ENCODE peak calls at places on chromosomes 2 and 18, in seven cellular contexts. P is A549, T is breast epithelium, W is K562, J is endothelial cell of umbilical vein, S is cardiac muscle cell, G is astrocyte. L is an unnamed sample.

GRCh38 chr18:13261658-13262357 is 43.2 kb downstream of the LDLRAD4 start:
- DNase-seq in P (no peak), T (no peak), W (no peak), J (no peak), S (no peak), G (no peak), L (no peak)

GRCh38 chr2:39243469-39244123 is at the start of gene CDKL4:
- DNase-seq in P (no peak), T (no peak), W (no peak), J (no peak), S (peak; percentile 24), G (no peak), L (no peak)

GRCh38 chr18:5294113-5294617 is 1.4 kb downstream of the ZBTB14 start:
- DNase-seq in P (no peak), T (peak; percentile 66), W (peak; percentile 62), J (peak; percentile 13), S (peak; percentile 1), G (no peak), L (no peak)

GRCh38 chr2:143261986-143262784 is 133.0 kb downstream of the ARHGAP15 start:
- DNase-seq in P (no peak), T (no peak), W (no peak), J (no peak), S (no peak), G (no peak), L (no peak)

GRCh38 chr2:163662141-163662780 is 73.5 kb downstream of the FIGN start:
- DNase-seq in P (no peak), T (no peak), W (no peak), J (no peak), S (peak; percentile 26), G (peak; percentile 82), L (no peak)

GRCh38 chr2:134845719-134846118 is 7.3 kb downstream of the ACMSD start:
- DNase-seq in P (no peak), T (no peak), W (no peak), J (no peak), S (no peak), G (peak; percentile 85), L (no peak)

GRCh38 chr18:74283255-74283554 is 8.6 kb downstream of the CYB5A start:
- DNase-seq in P (no peak), T (no peak), W (no peak), J (no peak), S (no peak), G (no peak), L (no peak)

GRCh38 chr2:85183481-85183880 is 50.3 kb downstream of the TCF7L1 start:
- DNase-seq in P (no peak), T (no peak), W (no peak), J (no peak), S (no peak), G (no peak), L (no peak)

GRCh38 chr2:159875083-159875482 is 77.1 kb upstream of the CD302 start:
- DNase-seq in P (no peak), T (no peak), W (no peak), J (no peak), S (no peak), G (no peak), L (no peak)

GRCh38 chr2:11621465-11621864 is 48.5 kb downstream of the NTSR2 start:
- DNase-seq in P (no peak), T (no peak), W (no peak), J (no peak), S (no peak), G (no peak), L (no peak)

GRCh38 chr2:134602666-134603065 is 116.1 kb downstream of the TMEM163 start:
- DNase-seq in P (no peak), T (no peak), W (no peak), J (no peak), S (no peak), G (no peak), L (no peak)

GRCh38 chr2:45852450-45853150 is 201.1 kb downstream of the PRKCE start:
- DNase-seq in P (no peak), T (no peak), W (no peak), J (no peak), S (no peak), G (no peak), L (no peak)

GRCh38 chr2:202494300-202494699 is 118.2 kb downstream of the BMPR2 start:
- DNase-seq in P (peak; percentile 54), T (peak; percentile 64), W (no peak), J (peak; percentile 93), S (peak; percentile 66), G (peak; percentile 31), L (no peak)

DNA sequence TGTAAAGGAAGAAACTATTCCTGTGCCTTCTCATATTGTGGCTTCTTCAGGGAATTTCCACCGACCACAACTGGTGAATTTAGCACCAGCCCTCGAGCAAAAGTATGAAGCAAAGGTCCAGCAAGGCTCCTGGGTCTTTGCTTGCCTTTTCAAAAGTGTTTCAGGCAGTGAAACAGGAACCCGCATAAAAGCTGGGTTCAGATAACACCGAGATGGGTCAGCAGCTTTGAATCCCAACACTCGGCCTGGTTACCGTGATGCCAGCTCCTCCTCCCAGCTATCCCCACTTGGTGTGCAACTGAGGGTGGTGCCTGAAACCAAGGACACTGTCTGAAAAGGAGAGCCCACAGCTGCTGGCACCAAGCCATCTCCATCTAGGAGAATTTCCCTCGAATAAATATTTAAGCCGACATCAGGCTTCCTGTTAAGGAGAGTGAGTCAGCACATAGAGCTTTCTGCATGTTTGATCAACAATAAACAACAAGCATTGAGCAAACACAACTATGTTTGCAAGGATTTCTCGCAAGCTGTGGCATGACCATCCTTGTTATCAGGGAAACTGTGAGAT is 69.5 kb downstream of the ANTXR1 start:
- DNase-seq in P (peak; percentile 97), T (no peak), W (no peak), J (peak; percentile 87), S (peak; percentile 91), G (peak; percentile 70), L (peak; percentile 81)
- H3K27ac ChIP-seq in P (peak overlapping the region; percentile 86), T (peak overlapping the region; percentile 45), W (no peak overlapping the region), J (peak overlapping the region; percentile 47), S (no peak overlapping the region), G (peak overlapping the region; percentile 50), L (peak overlapping the region; percentile 61)

DNA sequence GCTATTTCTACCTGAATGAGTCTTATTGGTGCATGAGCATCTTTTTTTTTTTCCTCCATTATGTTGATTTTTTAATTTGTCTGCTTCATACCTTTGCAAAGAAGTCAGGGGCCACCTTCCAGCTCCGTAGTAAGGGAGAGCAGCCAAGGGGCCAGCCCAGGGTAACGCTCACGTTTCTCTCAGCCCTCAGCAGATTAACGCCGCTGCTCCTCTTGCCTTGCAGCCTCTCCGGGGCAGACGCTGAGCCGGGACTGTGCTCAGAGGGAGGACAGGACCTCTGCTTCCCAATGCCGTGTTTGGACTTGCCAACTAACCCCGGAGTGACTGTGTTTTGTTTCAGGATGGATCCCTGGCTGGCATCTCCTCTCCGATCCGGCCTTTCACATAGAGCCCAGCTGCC is 241.7 kb downstream of the ATAD2B start:
- DNase-seq in P (no peak), T (no peak), W (no peak), J (no peak), S (no peak), G (no peak), L (no peak)
- TF ChIP-seq CTCF in P (no peak), T (no peak), W (no peak), J (no peak), S (no peak), G (no peak), L (no peak)

GRCh38 chr2:95524195-95524594 is 39.6 kb upstream of the TRIM43B start:
- DNase-seq in P (no peak), T (no peak), W (no peak), J (no peak), S (no peak), G (no peak), L (no peak)

GRCh38 chr2:95525294-95526035 is 40.9 kb upstream of the TRIM43B start:
- DNase-seq in P (no peak), T (peak; percentile 67), W (no peak), J (no peak), S (peak; percentile 39), G (peak; percentile 9), L (no peak)

GRCh38 chr2:95531254-95531771 is 46.8 kb upstream of the TRIM43B start:
- DNase-seq in P (no peak), T (no peak), W (no peak), J (no peak), S (no peak), G (peak; percentile 63), L (no peak)

GRCh38 chr2:95530734-95531133 is 46.2 kb upstream of the TRIM43B start:
- DNase-seq in P (no peak), T (no peak), W (no peak), J (peak; percentile 3), S (peak; percentile 46), G (peak; percentile 86), L (no peak)

DNA sequence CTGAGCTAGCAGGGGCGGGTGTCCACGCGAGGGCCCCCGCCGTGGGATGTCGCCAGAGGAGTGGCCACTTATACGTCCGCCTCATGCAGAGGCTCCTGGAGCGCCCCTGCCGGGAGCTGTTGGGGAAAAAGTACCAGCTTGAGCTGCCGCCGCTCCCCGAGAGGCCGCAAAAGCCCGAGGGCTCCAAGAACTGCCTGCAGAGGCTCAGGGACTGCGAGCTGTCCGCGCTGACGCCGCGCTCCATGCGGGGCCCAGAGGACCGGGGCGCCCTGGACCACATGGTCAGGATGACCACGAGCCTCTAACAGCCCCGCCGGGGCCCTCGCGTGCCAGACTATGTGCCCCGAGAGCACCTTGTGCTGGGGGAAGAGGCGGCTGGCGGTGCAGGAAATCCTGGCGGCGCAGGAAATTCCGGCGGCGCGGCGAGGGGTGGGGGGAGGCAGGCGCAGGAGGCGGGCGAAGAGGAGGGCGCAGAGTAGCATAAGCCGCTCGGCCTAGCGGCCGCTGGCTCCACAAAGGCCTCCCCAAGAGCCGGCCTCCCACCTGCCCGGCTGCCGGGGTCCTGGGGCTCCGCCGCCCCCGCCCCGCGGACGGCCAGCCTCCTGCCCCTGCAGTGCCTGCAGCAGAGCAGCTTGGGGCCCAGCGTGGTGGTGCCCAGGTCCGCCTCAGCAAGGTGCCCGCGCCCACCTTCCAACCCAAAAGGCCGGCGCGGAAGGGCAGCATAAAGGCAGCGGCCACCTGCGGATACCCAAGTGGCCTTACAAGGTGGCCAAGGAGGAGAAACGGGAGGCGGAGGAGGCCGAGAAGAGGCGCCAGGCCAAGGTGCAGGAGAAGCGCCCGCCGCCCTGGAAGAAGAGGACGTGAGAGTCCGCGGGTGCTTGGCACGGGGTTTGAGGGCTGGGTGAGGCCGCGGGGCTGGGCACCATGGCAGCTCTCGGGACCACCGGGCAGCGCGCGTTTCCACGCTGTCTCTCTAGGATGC is 42.1 kb upstream of the TRIM43B start:
- DNase-seq in P (peak; percentile 61), T (peak; percentile 76), W (peak; percentile 11), J (peak; percentile 64), S (peak; percentile 80), G (peak; percentile 65), L (no peak)
- H3K4me3 ChIP-seq in P (peak overlapping the region; percentile 59), T (peak overlapping the region; percentile 60), W (no peak overlapping the region), J (peak overlapping the region; percentile 70), S (no peak overlapping the region), G (peak overlapping the region; percentile 62), L (peak overlapping the region; percentile 51)

GRCh38 chr2:171651667-171652410 is 35.4 kb upstream of the DYNC1I2 start:
- DNase-seq in P (no peak), T (no peak), W (no peak), J (no peak), S (no peak), G (no peak), L (no peak)

GRCh38 chr2:171652411-171652775 is 34.9 kb upstream of the DYNC1I2 start:
- DNase-seq in P (no peak), T (no peak), W (no peak), J (no peak), S (no peak), G (no peak), L (no peak)

DNA sequence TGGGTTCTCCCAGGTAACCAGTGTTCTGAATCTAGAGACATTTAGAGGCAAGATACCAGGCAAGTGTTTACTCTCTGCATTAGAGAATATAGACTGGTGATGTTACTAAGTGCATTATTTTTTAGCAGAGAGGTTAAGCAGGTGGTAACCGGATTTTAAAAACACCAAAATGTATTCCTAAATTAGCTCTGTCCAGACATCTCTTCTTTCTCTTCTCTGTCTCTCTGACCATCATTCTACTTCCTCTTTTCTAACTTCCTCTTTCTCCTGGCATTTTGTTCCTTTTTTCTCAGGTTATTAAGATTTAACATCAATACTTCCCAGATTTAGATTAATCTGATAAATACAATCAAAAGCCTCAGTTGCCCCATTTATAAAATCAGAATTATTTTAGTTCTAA is 31.7 kb upstream of the DYNC1I2 start:
- DNase-seq in P (no peak), T (no peak), W (no peak), J (no peak), S (no peak), G (no peak), L (no peak)
- H3K27ac ChIP-seq in P (no peak overlapping the region), T (no peak overlapping the region), W (no peak overlapping the region), J (no peak overlapping the region), S (no peak overlapping the region), G (no peak overlapping the region), L (no peak overlapping the region)

L was measured in RWPE2.